ENCODE peak calls at places on chromosomes 13 and 19, in six cellular contexts. G is mucosa of descending colon, O is prostate gland, Z is non-pigmented ciliary epithelial cell, L is PC-9, X is DMS153. F is an unnamed sample.

GRCh38 chr13:24668955-24669354 is 11.3 kb upstream of the ATP12A start:
- DNase-seq in G (peak; percentile 91), O (peak; percentile 22), Z (no peak), L (peak; percentile 77), X (peak; percentile 6), F (no peak)

GRCh38 chr19:6056282-6056741 is 54.0 kb downstream of the RFX2 start:
- DNase-seq in G (peak; percentile 74), O (no peak), Z (no peak), L (peak; percentile 11), X (peak; percentile 16), F (no peak)

GRCh38 chr13:105127732-105128131 is 1407.7 kb downstream of the EFNB2 start:
- DNase-seq in G (no peak), O (no peak), Z (no peak), L (no peak), X (no peak), F (no peak)

GRCh38 chr19:38061294-38061693 is 154.3 kb downstream of the SIPA1L3 start:
- DNase-seq in G (no peak), O (no peak), Z (peak; percentile 68), L (no peak), X (no peak), F (peak; percentile 68)

GRCh38 chr13:99053636-99054233 is 75.9 kb upstream of the DOCK9 start:
- DNase-seq in G (no peak), O (no peak), Z (no peak), L (no peak), X (no peak), F (no peak)

GRCh38 chr13:42305503-42305902 is 33.6 kb downstream of the AKAP11 start:
- DNase-seq in G (no peak), O (no peak), Z (no peak), L (no peak), X (no peak), F (no peak)

GRCh38 chr13:37701972-37702371 is 103.4 kb upstream of the POSTN start:
- DNase-seq in G (no peak), O (no peak), Z (peak; percentile 94), L (no peak), X (no peak), F (peak; percentile 90)

GRCh38 chr13:102983496-102983895 is 82.7 kb downstream of the SLC10A2 start:
- DNase-seq in G (no peak), O (no peak), Z (no peak), L (no peak), X (no peak), F (no peak)

GRCh38 chr13:76556632-76557031 is 329.6 kb downstream of the KCTD12 start:
- DNase-seq in G (no peak), O (no peak), Z (no peak), L (no peak), X (no peak), F (no peak)

GRCh38 chr19:1269065-1269477 is at the start of gene CIRBP:
- DNase-seq in G (peak; percentile 100), O (peak; percentile 100), Z (peak; percentile 93), L (peak; percentile 97), X (peak; percentile 90), F (peak; percentile 98)

GRCh38 chr13:45356966-45357689 is 16.1 kb upstream of the TPT1 start:
- DNase-seq in G (no peak), O (no peak), Z (no peak), L (no peak), X (no peak), F (no peak)

GRCh38 chr13:23658929-23659541 is 88.8 kb downstream of the TNFRSF19 start:
- DNase-seq in G (peak; percentile 52), O (no peak), Z (no peak), L (no peak), X (no peak), F (no peak)

GRCh38 chr13:46354143-46355087 is 32.6 kb downstream of the RUBCNL start:
- DNase-seq in G (no peak), O (no peak), Z (peak; percentile 92), L (peak; percentile 7), X (no peak), F (peak; percentile 65)

GRCh38 chr19:1823539-1824251 is 11.6 kb upstream of the ATP8B3 start:
- DNase-seq in G (peak; percentile 50), O (no peak), Z (no peak), L (no peak), X (no peak), F (no peak)

GRCh38 chr19:1864480-1865171 is 1.2 kb upstream of the KLF16 start:
- DNase-seq in G (peak; percentile 86), O (peak; percentile 58), Z (no peak), L (peak; percentile 76), X (no peak), F (no peak)

GRCh38 chr13:38135590-38135989 is 214.1 kb upstream of the UFM1 start:
- DNase-seq in G (no peak), O (no peak), Z (no peak), L (no peak), X (no peak), F (no peak)

GRCh38 chr19:35986664-35987570 is 8.1 kb upstream of the SDHAF1 start:
- DNase-seq in G (peak; percentile 54), O (no peak), Z (no peak), L (no peak), X (no peak), F (no peak)

GRCh38 chr19:17483605-17484002 is 13.3 kb downstream of the SLC27A1 start:
- DNase-seq in G (no peak), O (no peak), Z (no peak), L (no peak), X (no peak), F (no peak)

GRCh38 chr19:56309511-56310185 is 5.0 kb downstream of the ZSCAN5A start:
- DNase-seq in G (peak; percentile 62), O (no peak), Z (no peak), L (peak; percentile 58), X (no peak), F (no peak)

GRCh38 chr13:110913322-110913721 is 1.5 kb downstream of the ANKRD10 start:
- DNase-seq in G (no peak), O (peak; percentile 46), Z (no peak), L (no peak), X (no peak), F (no peak)

GRCh38 chr13:28499579-28499978 is 4.7 kb upstream of the FLT1 start:
- DNase-seq in G (no peak), O (no peak), Z (no peak), L (no peak), X (no peak), F (no peak)

GRCh38 chr13:64749301-64749700 is 2480.8 kb downstream of the PCDH9 start:
- DNase-seq in G (no peak), O (no peak), Z (no peak), L (no peak), X (no peak), F (no peak)

F was measured in AG04450.